ENCODE peak calls at places on chromosomes 3 and 15, in five cellular contexts. W is CD8-positive, alpha-beta T cell; A is AG08396; K is T-helper 9 cell; Z is activated T-helper 1 cell treated with Interleukin-2 at 50 U/mL for 16 hours. Q is an unnamed sample.

GRCh38 chr3:42314411-42314810 is 48.4 kb upstream of the CCK start:
- DNase-seq in A (no peak), Z (no peak), W (no peak), K (no peak), Q (no peak)

GRCh38 chr15:69385831-69386230 is 28.3 kb upstream of the KIF23 start:
- DNase-seq in A (no peak), W (no peak), Z (no peak), K (no peak), Q (no peak)

GRCh38 chr15:84079885-84080777 is 155.4 kb upstream of the GOLGA6L4 start:
- DNase-seq in K (peak), W (peak), Z (no peak), A (peak), Q (peak)

GRCh38 chr15:63833246-63833696 is 477 bp downstream of the HERC1 start:
- DNase-seq in W (no peak), A (peak), Z (peak), K (no peak), Q (peak)

GRCh38 chr3:55270976-55271375 is 216.1 kb downstream of the WNT5A start:
- DNase-seq in W (no peak), K (no peak), A (peak), Z (no peak), Q (no peak)

GRCh38 chr15:37764733-37765191 is 169.7 kb upstream of the TMCO5A start:
- DNase-seq in K (no peak), A (peak), Z (no peak), W (no peak), Q (no peak)

GRCh38 chr3:107235923-107236315 is 141.3 kb upstream of the CCDC54 start:
- DNase-seq in W (peak), A (peak), K (peak), Z (peak), Q (no peak)

GRCh38 chr3:14439501-14440167 is 37.2 kb downstream of the SLC6A6 start:
- DNase-seq in A (peak), Z (no peak), W (no peak), K (no peak), Q (no peak)

GRCh38 chr15:98787190-98787589 is 138.9 kb downstream of the IGF1R start:
- DNase-seq in Z (no peak), K (no peak), W (no peak), A (no peak), Q (no peak)

GRCh38 chr3:172129868-172130751 is 90.7 kb downstream of the FNDC3B start:
- DNase-seq in Z (peak), A (peak), W (peak), K (peak), Q (peak)

GRCh38 chr3:23834082-23834870 is 28.5 kb downstream of the UBE2E1 start:
- DNase-seq in Z (no peak), W (no peak), K (no peak), A (no peak), Q (no peak)

GRCh38 chr3:129059311-129059975 is 1.1 kb upstream of the GP9 start:
- DNase-seq in W (no peak), K (no peak), Z (no peak), A (no peak), Q (no peak)

GRCh38 chr3:53808496-53808895 is 37.7 kb downstream of the CHDH start:
- DNase-seq in K (no peak), Z (no peak), A (no peak), W (no peak), Q (no peak)

GRCh38 chr3:194446172-194446571 is 40.6 kb downstream of the ATP13A3 start:
- DNase-seq in A (no peak), Z (no peak), K (no peak), W (no peak), Q (no peak)

GRCh38 chr3:126156468-126156867 is 23.9 kb downstream of the ALDH1L1 start:
- DNase-seq in A (peak), W (no peak), Z (no peak), K (no peak), Q (no peak)

Q was measured in activated effector memory CD4-positive, alpha-beta T cell treated with Interleukin-2 at 50 U/mL for 16 hours.